ENCODE peak calls at places on chromosome 7, in seven cellular contexts. T is PC-9, P is OCI-LY7, V is fibroblast of the aortic adventitia, I is foreskin fibroblast, E is choroid plexus epithelial cell, F is PC-3. H is an unnamed sample.

GRCh38 chr7:139242741-139243281 is 11.8 kb downstream of the UBN2 start:
- DNase-seq in T (peak), P (no peak), V (peak), I (peak), E (peak), F (peak), H (no peak)

GRCh38 chr7:116403265-116403664 is 96.3 kb upstream of the CAV2 start:
- DNase-seq in T (no peak), P (no peak), V (peak), I (peak), E (peak), F (no peak), H (no peak)

GRCh38 chr7:152931583-152931982 is 172.0 kb downstream of the ACTR3B start:
- DNase-seq in T (no peak), P (no peak), V (no peak), I (no peak), E (no peak), F (no peak), H (no peak)

GRCh38 chr7:22064816-22065215 is 119.1 kb upstream of the CDCA7L start:
- DNase-seq in T (no peak), P (no peak), V (no peak), I (no peak), E (no peak), F (no peak), H (no peak)

GRCh38 chr7:45886931-45887667 is 1.2 kb upstream of the IGFBP1 start:
- DNase-seq in T (peak), P (no peak), V (no peak), I (no peak), E (no peak), F (peak), H (no peak)

GRCh38 chr7:80508440-80508839 is 3.4 kb downstream of the GNAT3 start:
- DNase-seq in T (no peak), P (no peak), V (peak), I (peak), E (peak), F (no peak), H (no peak)

GRCh38 chr7:42628021-42628420 is 283.8 kb downstream of the C7orf25 start:
- DNase-seq in T (no peak), P (no peak), V (no peak), I (no peak), E (no peak), F (no peak), H (no peak)

GRCh38 chr7:142567676-142568075 is 181.6 kb upstream of the PRSS1 start:
- DNase-seq in T (no peak), P (no peak), V (no peak), I (no peak), E (no peak), F (no peak), H (no peak)

GRCh38 chr7:20223356-20223755 is 6.2 kb upstream of the MACC1 start:
- DNase-seq in T (no peak), P (no peak), V (no peak), I (peak), E (no peak), F (no peak), H (no peak)

GRCh38 chr7:500521-501420 is 18.9 kb downstream of the PDGFA start:
- DNase-seq in T (no peak), P (no peak), V (no peak), I (no peak), E (no peak), F (no peak), H (no peak)

GRCh38 chr7:120675076-120675475 is 182.9 kb downstream of the TSPAN12 start:
- DNase-seq in T (no peak), P (no peak), V (no peak), I (no peak), E (no peak), F (no peak), H (no peak)

GRCh38 chr7:37411444-37412034 is 37.1 kb downstream of the ELMO1 start:
- DNase-seq in T (no peak), P (no peak), V (no peak), I (no peak), E (no peak), F (no peak), H (no peak)

GRCh38 chr7:94449151-94449725 is 54.5 kb downstream of the COL1A2 start:
- DNase-seq in T (peak), P (peak), V (peak), I (peak), E (peak), F (peak), H (no peak)

GRCh38 chr7:151461096-151461941 is 21.4 kb upstream of the CRYGN start:
- DNase-seq in T (no peak), P (no peak), V (no peak), I (no peak), E (no peak), F (no peak), H (no peak)

GRCh38 chr7:48424731-48425130 is 253.5 kb downstream of the ABCA13 start:
- DNase-seq in T (peak), P (peak), V (no peak), I (no peak), E (peak), F (peak), H (no peak)

GRCh38 chr7:115707684-115708341 is 322.8 kb downstream of the TFEC start:
- DNase-seq in T (no peak), P (no peak), V (no peak), I (no peak), E (no peak), F (no peak), H (no peak)

GRCh38 chr7:119711104-119711503 is 561.9 kb upstream of the KCND2 start:
- DNase-seq in T (no peak), P (no peak), V (no peak), I (no peak), E (peak), F (no peak), H (no peak)

GRCh38 chr7:43737467-43738127 is 8.3 kb upstream of the COA1 start:
- DNase-seq in T (no peak), P (no peak), V (no peak), I (no peak), E (no peak), F (no peak), H (no peak)

GRCh38 chr7:4241791-4242190 is 440.3 kb upstream of the FOXK1 start:
- DNase-seq in T (no peak), P (no peak), V (no peak), I (no peak), E (no peak), F (no peak), H (no peak)

GRCh38 chr7:50346548-50347497 is 42.3 kb downstream of the IKZF1 start:
- DNase-seq in T (no peak), P (no peak), V (no peak), I (no peak), E (no peak), F (peak), H (no peak)
- H3K4me3 ChIP-seq in T (no peak), P (no peak), V (no peak), I (no peak), E (no peak), F (no peak), H (no peak)

GRCh38 chr7:75876126-75876881 is 2.5 kb upstream of the RHBDD2 start:
- DNase-seq in T (no peak), P (no peak), V (no peak), I (no peak), E (no peak), F (no peak), H (no peak)
- TF ChIP-seq CTCF in T (no peak), P (no peak), V (no peak), I (no peak), E (no peak), F (no peak), H (no peak)

DNA sequence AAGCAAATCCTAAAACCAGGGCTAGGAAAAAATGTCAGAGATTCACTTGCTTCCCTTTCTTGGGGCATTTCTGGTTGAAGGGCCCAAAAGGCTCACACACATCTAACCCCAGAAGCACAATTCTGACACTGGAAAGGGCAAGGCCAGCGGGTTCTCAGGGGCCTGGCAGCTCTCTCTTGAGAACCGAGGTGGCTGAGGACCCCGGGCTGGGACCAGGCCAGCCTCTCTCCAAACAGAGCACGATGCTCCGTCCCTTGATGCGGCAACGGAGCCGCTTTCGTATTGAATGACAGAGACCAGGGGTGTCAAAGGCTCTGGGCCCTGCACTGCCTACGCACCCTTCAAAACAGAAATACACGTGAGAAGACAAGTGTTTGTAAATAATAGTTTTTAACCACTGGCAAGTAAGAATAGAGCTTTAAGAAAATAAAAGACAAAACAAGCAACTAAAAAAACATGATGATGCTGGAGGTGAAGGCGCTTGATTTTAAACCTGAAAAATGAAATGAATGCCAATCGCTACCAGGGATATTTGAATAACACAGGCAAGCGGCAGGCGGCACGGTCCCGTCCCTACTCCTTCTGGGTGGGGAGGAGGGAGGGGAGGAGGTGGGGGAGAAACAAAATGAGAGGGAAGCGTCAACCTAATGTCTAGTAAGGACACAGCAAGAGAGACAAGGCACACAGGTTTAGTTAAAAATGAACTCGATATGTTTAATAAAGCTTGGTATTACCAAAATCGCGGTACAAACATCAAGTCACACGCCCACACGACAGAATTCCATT is 68.0 kb downstream of the SLC29A4 start:
- DNase-seq in T (no peak), P (no peak), V (no peak), I (no peak), E (no peak), F (no peak), H (no peak)
- H3K4me3 ChIP-seq in T (no peak), P (no peak), V (no peak), I (no peak), E (no peak), F (no peak), H (no peak)

GRCh38 chr7:84248267-84248666 is 53.7 kb upstream of the SEMA3A start:
- DNase-seq in T (no peak), P (no peak), V (peak), I (peak), E (peak), F (no peak), H (no peak)

GRCh38 chr7:84248843-84249242 is 54.3 kb upstream of the SEMA3A start:
- DNase-seq in T (no peak), P (no peak), V (no peak), I (no peak), E (no peak), F (no peak), H (no peak)

GRCh38 chr7:84249651-84250050 is 55.1 kb upstream of the SEMA3A start:
- DNase-seq in T (no peak), P (no peak), V (no peak), I (no peak), E (no peak), F (no peak), H (no peak)

GRCh38 chr7:84245831-84246230 is 51.2 kb upstream of the SEMA3A start:
- DNase-seq in T (no peak), P (no peak), V (no peak), I (no peak), E (no peak), F (no peak), H (no peak)

DNA sequence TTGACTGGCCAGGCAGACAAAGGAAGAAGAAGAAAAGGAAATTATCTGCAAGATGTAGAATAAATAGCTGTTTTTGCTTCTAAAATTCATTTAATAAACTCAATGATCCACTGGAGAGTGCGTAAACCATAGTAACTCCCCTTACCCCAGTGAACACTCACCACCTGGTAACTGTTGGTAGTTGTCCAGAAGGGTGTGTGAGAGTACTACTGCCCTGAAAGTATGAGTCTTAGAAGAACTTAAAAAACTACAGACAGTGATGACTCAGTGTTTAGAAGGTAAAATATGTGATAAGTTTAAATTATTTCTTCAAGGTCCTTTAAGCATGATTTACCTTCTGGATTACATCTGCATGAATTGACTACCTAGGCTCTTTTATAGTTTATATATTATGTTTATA is 53.0 kb upstream of the SEMA3A start:
- DNase-seq in T (no peak), P (no peak), V (peak), I (peak), E (peak), F (peak), H (no peak)
- TF ChIP-seq CTCF in T (no peak), P (no peak), V (peak), I (no peak), E (peak), F (peak), H (peak)

GRCh38 chr7:26151953-26152781 is at the start of gene NFE2L3:
- DNase-seq in T (peak), P (peak), V (peak), I (peak), E (peak), F (peak), H (no peak)

GRCh38 chr7:26153246-26153822 is 1.3 kb downstream of the NFE2L3 start:
- DNase-seq in T (peak), P (peak), V (no peak), I (peak), E (no peak), F (peak), H (no peak)

GRCh38 chr7:26149391-26149977 is 2.5 kb upstream of the NFE2L3 start:
- DNase-seq in T (no peak), P (no peak), V (no peak), I (no peak), E (no peak), F (no peak), H (no peak)

GRCh38 chr7:26151096-26151495 is 902 bp upstream of the NFE2L3 start:
- DNase-seq in T (no peak), P (no peak), V (no peak), I (no peak), E (no peak), F (no peak), H (no peak)

DNA sequence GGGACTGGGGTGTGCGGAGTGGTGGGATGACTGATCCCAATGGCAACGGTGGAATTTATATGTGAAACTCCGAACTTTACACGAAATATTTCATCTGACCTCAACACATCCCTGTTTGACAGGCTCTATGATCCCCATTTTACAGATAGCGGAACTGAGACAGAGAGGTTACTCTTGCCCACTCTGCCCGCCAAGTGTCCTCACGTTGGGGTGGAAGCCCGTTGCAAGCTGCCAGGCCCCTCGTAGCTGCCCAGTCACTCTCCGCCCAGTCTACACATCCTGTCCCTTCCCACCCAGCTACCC is 397 bp upstream of the NFE2L3 start:
- DNase-seq in T (no peak), P (no peak), V (no peak), I (no peak), E (no peak), F (no peak), H (no peak)
- H3K4me3 ChIP-seq in T (peak), P (peak), V (peak), I (peak), E (peak), F (peak), H (peak)

GRCh38 chr7:87506243-87507180 is 31.0 kb upstream of the ABCB4 start:
- DNase-seq in T (no peak), P (no peak), V (peak), I (peak), E (peak), F (peak), H (peak)
- TF ChIP-seq CTCF in T (peak), P (peak), V (peak), I (peak), E (peak), F (peak), H (peak)